ENCODE peak calls at places on chromosome 15, in seven cellular contexts. P is tibial nerve, W is mammary epithelial cell, B is heart left ventricle, R is spleen, T is upper lobe of left lung, Q is A549. N is an unnamed sample. For H3K4me1 and H3K9me3, the result is how much of the 10 kb centered on the place peaks cover.

GRCh38 chr15:64009241-64009640 is 37.0 kb downstream of the DAPK2 start:
- DNase-seq in P (peak), W (peak), B (peak), R (no peak), T (no peak), Q (no peak), N (no peak)

GRCh38 chr15:90744759-90745402 is 27.7 kb downstream of the BLM start:
- DNase-seq in P (no peak), W (no peak), B (no peak), R (no peak), T (no peak), Q (no peak), N (no peak)

GRCh38 chr15:66704019-66704782 is 2.2 kb downstream of the SMAD6 start:
- DNase-seq in P (no peak), W (no peak), B (no peak), R (no peak), T (peak), Q (no peak), N (no peak)

GRCh38 chr15:45372032-45372995 is 6.0 kb downstream of the GATM start:
- DNase-seq in P (no peak), W (peak), B (no peak), R (no peak), T (no peak), Q (no peak), N (no peak)

GRCh38 chr15:100705841-100706240 is 103.5 kb downstream of the ASB7 start:
- DNase-seq in P (no peak), W (no peak), B (no peak), R (peak), T (no peak), Q (no peak), N (no peak)

GRCh38 chr15:63339006-63339766 is 42.5 kb downstream of the CA12 start:
- DNase-seq in P (no peak), W (peak), B (no peak), R (no peak), T (no peak), Q (no peak), N (no peak)

GRCh38 chr15:48609486-48609885 is 36.0 kb downstream of the FBN1 start:
- DNase-seq in P (no peak), W (no peak), B (no peak), R (no peak), T (no peak), Q (no peak), N (no peak)

GRCh38 chr15:55586808-55587207 is 1.3 kb downstream of the PYGO1 start:
- DNase-seq in P (no peak), W (no peak), B (no peak), R (no peak), T (no peak), Q (peak), N (no peak)

GRCh38 chr15:92968926-92969664 is 69.0 kb downstream of the CHD2 start:
- DNase-seq in P (no peak), W (no peak), B (no peak), R (no peak), T (no peak), Q (peak), N (no peak)

GRCh38 chr15:66951531-66951930 is 113.9 kb upstream of the SMAD3 start:
- DNase-seq in P (no peak), W (no peak), B (no peak), R (no peak), T (no peak), Q (no peak), N (no peak)

GRCh38 chr15:100265641-100266035 is 76.1 kb downstream of the ADAMTS17 start:
- DNase-seq in P (no peak), W (no peak), B (no peak), R (no peak), T (no peak), Q (no peak), N (no peak)

GRCh38 chr15:67033521-67033920 is 31.9 kb upstream of the SMAD3 start:
- DNase-seq in P (no peak), W (no peak), B (peak), R (peak), T (no peak), Q (no peak), N (peak)

GRCh38 chr15:62394079-62394478 is 229.0 kb upstream of the C2CD4B start:
- DNase-seq in P (no peak), W (no peak), B (no peak), R (no peak), T (no peak), Q (no peak), N (no peak)

GRCh38 chr15:76901965-76902364 is 3.2 kb downstream of the SCAPER start:
- DNase-seq in P (no peak), W (no peak), B (no peak), R (no peak), T (no peak), Q (no peak), N (no peak)

GRCh38 chr15:55253580-55253979 is 36.0 kb downstream of the RAB27A start:
- DNase-seq in P (no peak), W (peak), B (no peak), R (no peak), T (no peak), Q (no peak), N (no peak)

GRCh38 chr15:34109775-34110663 is 8.1 kb downstream of the PGBD4 start:
- DNase-seq in P (no peak), W (peak), B (no peak), R (no peak), T (no peak), Q (peak), N (no peak)

GRCh38 chr15:35320158-35320780 is 225.7 kb downstream of the DPH6 start:
- DNase-seq in P (no peak), W (no peak), B (no peak), R (no peak), T (no peak), Q (no peak), N (no peak)

GRCh38 chr15:73575636-73576247 is 57.4 kb downstream of the NPTN start:
- DNase-seq in P (no peak), W (peak), B (peak), R (no peak), T (peak), Q (no peak), N (no peak)

GRCh38 chr15:72271895-72272212 is 500 bp downstream of the PARP6 start:
- DNase-seq in P (no peak), W (peak), B (no peak), R (no peak), T (no peak), Q (peak), N (no peak)

GRCh38 chr15:77493324-77493907 is 72.7 kb downstream of the HMG20A start:
- DNase-seq in P (no peak), W (no peak), B (no peak), R (no peak), T (no peak), Q (no peak), N (no peak)

GRCh38 chr15:88646951-88647350 is 8.1 kb downstream of the ISG20 start:
- DNase-seq in P (no peak), W (no peak), B (no peak), R (peak), T (peak), Q (no peak), N (no peak)

GRCh38 chr15:74775132-74775562 is 6.7 kb upstream of the CSK start:
- DNase-seq in P (no peak), W (no peak), B (no peak), R (peak), T (no peak), Q (no peak), N (no peak)

GRCh38 chr15:100433304-100433703 is 91.5 kb upstream of the ADAMTS17 start:
- DNase-seq in P (no peak), W (peak), B (no peak), R (no peak), T (no peak), Q (no peak), N (no peak)

GRCh38 chr15:81361891-81362290 is 12.1 kb downstream of the TMC3 start:
- DNase-seq in P (no peak), W (no peak), B (no peak), R (no peak), T (no peak), Q (no peak), N (no peak)

GRCh38 chr15:64379216-64379960 is 1.9 kb downstream of the PCLAF start:
- DNase-seq in P (no peak), W (no peak), B (no peak), R (no peak), T (no peak), Q (no peak), N (no peak)

GRCh38 chr15:66947471-66947870 is 117.9 kb upstream of the SMAD3 start:
- DNase-seq in P (no peak), W (no peak), B (no peak), R (no peak), T (no peak), Q (no peak), N (no peak)

GRCh38 chr15:68275165-68275746 is 2.3 kb upstream of the FEM1B start:
- DNase-seq in P (no peak), W (peak), B (no peak), R (no peak), T (peak), Q (peak), N (no peak)

GRCh38 chr15:45729146-45729545 is 94.3 kb downstream of the SQOR start:
- DNase-seq in P (no peak), W (peak), B (no peak), R (no peak), T (no peak), Q (no peak), N (no peak)

GRCh38 chr15:70093070-70093469 is 4.6 kb downstream of the TLE3 start:
- DNase-seq in P (no peak), W (no peak), B (no peak), R (peak), T (no peak), Q (no peak), N (no peak)

GRCh38 chr15:37891754-37892368 is 42.6 kb upstream of the TMCO5A start:
- DNase-seq in P (no peak), W (peak), B (no peak), R (no peak), T (no peak), Q (peak), N (no peak)

GRCh38 chr15:64503197-64503596 is 42.8 kb downstream of the ZNF609 start:
- DNase-seq in P (no peak), W (no peak), B (no peak), R (no peak), T (no peak), Q (no peak), N (peak)

GRCh38 chr15:64816452-64816851 is 9.0 kb downstream of the PIF1 start:
- DNase-seq in P (no peak), W (no peak), B (no peak), R (no peak), T (no peak), Q (no peak), N (no peak)

GRCh38 chr15:63503739-63504246 is 600 bp upstream of the USP3 start:
- DNase-seq in P (peak), W (peak), B (no peak), R (peak), T (peak), Q (peak), N (peak)

GRCh38 chr15:59326856-59327255 is 45.8 kb downstream of the MYO1E start:
- DNase-seq in P (no peak), W (no peak), B (no peak), R (no peak), T (no peak), Q (no peak), N (no peak)
- H3K4me1 ChIP-seq in P (under half), W (under half), B (under half), R (under half), T (under half), Q (half or more), N (under half)

GRCh38 chr15:94263341-94264273 is 32.2 kb downstream of the MCTP2 start:
- DNase-seq in P (no peak), W (no peak), B (no peak), R (no peak), T (no peak), Q (no peak), N (no peak)

GRCh38 chr15:94266000-94266399 is 34.6 kb downstream of the MCTP2 start:
- DNase-seq in P (no peak), W (no peak), B (no peak), R (no peak), T (no peak), Q (no peak), N (no peak)

GRCh38 chr15:94269954-94270353 is 38.6 kb downstream of the MCTP2 start:
- DNase-seq in P (no peak), W (no peak), B (no peak), R (no peak), T (no peak), Q (no peak), N (no peak)

GRCh38 chr15:94265009-94265408 is 33.6 kb downstream of the MCTP2 start:
- DNase-seq in P (no peak), W (peak), B (no peak), R (no peak), T (peak), Q (no peak), N (no peak)

GRCh38 chr15:94266789-94267188 is 35.4 kb downstream of the MCTP2 start:
- DNase-seq in P (no peak), W (no peak), B (no peak), R (no peak), T (no peak), Q (no peak), N (no peak)
- H3K27ac ChIP-seq in P (no peak), W (no peak), B (no peak), R (no peak), T (no peak), Q (no peak), N (no peak)

GRCh38 chr15:20348291-20348899 is 193.2 kb downstream of the GOLGA6L6 start:
- DNase-seq in P (no peak), W (no peak), B (no peak), R (no peak), T (no peak), Q (peak), N (no peak)

GRCh38 chr15:20346082-20346805 is 195.4 kb downstream of the GOLGA6L6 start:
- DNase-seq in P (no peak), W (peak), B (no peak), R (peak), T (no peak), Q (peak), N (peak)

GRCh38 chr15:20349774-20350498 is 191.7 kb downstream of the GOLGA6L6 start:
- DNase-seq in P (no peak), W (no peak), B (no peak), R (peak), T (no peak), Q (peak), N (peak)

GRCh38 chr15:20351448-20351961 is 190.1 kb downstream of the GOLGA6L6 start:
- DNase-seq in P (no peak), W (no peak), B (peak), R (peak), T (peak), Q (peak), N (no peak)

DNA sequence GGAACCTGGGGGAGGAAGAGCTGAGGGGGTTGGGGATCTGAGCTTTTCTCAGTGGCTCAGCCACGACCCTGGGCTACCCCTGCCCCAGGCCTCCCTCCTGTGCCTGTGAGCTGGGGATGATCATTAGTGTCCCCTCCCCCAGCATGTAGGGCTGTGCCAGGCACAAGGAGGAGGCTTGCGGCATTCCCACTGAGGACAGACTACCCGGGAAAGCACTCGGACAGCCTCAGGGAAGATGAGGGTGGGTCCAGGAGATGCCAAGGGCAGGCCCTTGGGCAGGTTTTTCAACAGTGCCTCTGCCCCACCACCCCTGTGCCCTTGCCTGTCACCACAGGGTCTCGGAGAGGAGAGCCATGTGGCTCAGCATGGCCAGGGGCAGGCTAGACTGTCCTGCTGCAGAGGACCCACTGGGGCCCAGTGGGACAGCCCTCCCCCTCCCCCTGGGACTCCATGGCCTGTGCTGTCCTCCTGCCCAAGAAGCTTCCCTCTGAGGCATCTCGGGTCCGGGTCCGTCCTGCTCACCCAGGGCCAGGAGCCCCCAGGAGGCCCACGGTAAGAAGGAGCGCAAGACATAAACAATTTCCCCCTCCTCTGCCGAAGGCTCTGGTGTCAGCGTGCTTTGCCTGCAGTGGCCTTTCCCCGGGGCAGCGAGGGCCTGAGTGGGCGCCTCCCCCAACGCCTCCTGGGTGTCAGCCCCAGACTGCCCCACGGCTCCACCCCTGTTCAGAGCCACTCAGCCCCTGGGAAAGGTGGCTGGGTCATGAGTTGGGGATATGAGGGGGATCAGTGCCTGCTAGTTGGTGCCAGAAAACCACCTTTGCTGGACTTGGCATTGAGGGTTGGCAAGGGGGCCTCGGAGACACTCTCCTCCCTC is 192.5 kb downstream of the GOLGA6L6 start:
- DNase-seq in P (no peak), W (no peak), B (peak), R (peak), T (no peak), Q (peak), N (no peak)
- H3K9me3 ChIP-seq in P (under half), W (under half), B (under half), R (under half), T (under half), Q (half or more), N (under half)

GRCh38 chr15:60582370-60583036 is 103.6 kb upstream of the ICE2 start:
- DNase-seq in P (no peak), W (no peak), B (no peak), R (no peak), T (no peak), Q (no peak), N (no peak)

GRCh38 chr15:60583194-60583593 is 104.3 kb upstream of the ICE2 start:
- DNase-seq in P (no peak), W (no peak), B (no peak), R (no peak), T (no peak), Q (no peak), N (no peak)

GRCh38 chr15:60584355-60585023 is 105.5 kb upstream of the ICE2 start:
- DNase-seq in P (no peak), W (peak), B (no peak), R (no peak), T (no peak), Q (no peak), N (no peak)

GRCh38 chr15:60585743-60586708 is 107.1 kb upstream of the ICE2 start:
- DNase-seq in P (peak), W (peak), B (peak), R (no peak), T (peak), Q (peak), N (peak)

GRCh38 chr15:60583946-60584345 is 105.0 kb upstream of the ICE2 start:
- DNase-seq in P (no peak), W (peak), B (no peak), R (no peak), T (peak), Q (peak), N (no peak)
- H3K4me1 ChIP-seq in P (under half), W (under half), B (under half), R (half or more), T (under half), Q (under half), N (half or more)

GRCh38 chr15:43376017-43376705 is 5.3 kb downstream of the TUBGCP4 start:
- DNase-seq in P (no peak), W (peak), B (no peak), R (no peak), T (no peak), Q (peak), N (no peak)

GRCh38 chr15:43370975-43371974 is at the start of the genes TUBGCP4 and ZSCAN29:
- DNase-seq in P (peak), W (peak), B (peak), R (peak), T (peak), Q (peak), N (peak)

DNA sequence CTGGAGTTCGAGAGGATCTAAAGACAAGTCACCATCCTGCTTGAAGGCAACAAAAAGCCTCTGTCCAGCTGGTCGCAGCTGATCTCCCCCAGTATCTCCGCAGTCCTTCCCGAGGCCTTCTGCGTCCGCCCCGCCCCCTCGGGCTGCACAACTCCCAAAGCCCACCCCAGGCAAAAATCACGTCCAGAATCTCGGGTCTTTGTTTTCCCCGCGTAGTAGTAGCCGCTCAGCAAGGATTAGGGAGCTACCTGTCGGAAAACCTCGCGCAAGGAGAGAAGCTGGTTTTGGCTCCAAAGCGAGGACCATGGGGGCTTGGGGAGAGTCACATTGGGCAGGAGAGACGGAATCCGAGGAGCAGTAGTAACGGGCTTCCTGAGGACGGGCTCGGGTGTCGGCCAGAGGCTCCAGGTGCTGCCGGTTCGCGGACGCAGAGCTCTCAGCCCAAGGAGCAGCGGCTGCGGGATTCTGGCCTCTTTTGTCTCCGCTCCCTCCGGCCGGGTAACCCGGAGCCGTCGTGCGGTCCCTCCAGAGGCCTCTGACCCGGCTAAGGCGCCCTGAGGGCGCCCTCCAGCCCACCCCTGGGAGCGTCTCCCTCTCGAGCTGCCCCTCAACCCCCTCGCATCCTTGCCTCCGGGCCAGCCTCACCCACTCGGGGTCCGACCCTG is 401 bp downstream of the ZSCAN29 start:
- DNase-seq in P (no peak), W (peak), B (peak), R (no peak), T (peak), Q (no peak), N (no peak)
- H3K27ac ChIP-seq in P (peak), W (peak), B (peak), R (peak), T (peak), Q (peak), N (peak)

DNA sequence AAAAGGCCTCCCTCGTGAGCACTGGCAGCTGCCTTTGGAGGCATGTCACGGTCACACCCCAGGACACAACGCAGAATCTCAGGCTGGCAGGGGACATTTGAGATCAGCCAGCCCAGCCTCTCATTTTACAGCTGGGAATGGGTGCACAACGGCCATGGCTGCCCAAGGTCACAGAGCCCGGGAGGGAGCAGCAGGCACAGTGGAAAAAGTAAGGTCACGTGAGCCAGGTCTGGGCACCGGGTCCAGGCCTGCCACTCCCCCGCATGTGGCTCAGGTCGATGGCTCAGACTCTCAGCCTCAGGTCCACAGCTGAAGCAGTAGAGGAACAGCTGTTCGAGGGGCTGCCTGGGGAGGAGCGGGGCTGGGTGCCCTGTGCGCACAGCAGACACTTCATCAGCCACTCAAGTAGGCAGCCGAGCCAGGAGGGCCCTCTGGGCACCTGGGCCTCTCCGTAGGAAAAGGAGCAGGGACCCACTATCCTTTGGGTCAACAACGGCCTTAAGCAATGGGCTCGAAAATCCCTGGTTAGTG is 260.6 kb downstream of the GOLGA6L6 start:
- DNase-seq in P (no peak), W (no peak), B (no peak), R (peak), T (peak), Q (no peak), N (no peak)
- H3K9me3 ChIP-seq in P (under half), W (under half), B (under half), R (half or more), T (under half), Q (half or more), N (under half)

GRCh38 chr15:28889346-28889745 is 3.6 kb downstream of the APBA2 start:
- DNase-seq in P (no peak), W (no peak), B (no peak), R (peak), T (no peak), Q (no peak), N (no peak)
- H3K4me1 ChIP-seq in P (under half), W (under half), B (under half), R (under half), T (under half), Q (under half), N (under half)

N was measured in naive thymus-derived CD4-positive, alpha-beta T cell.